ENCODE peak calls at places on chromosomes 2 and 18, in six cellular contexts. One of them, this sample, is unnamed.

GRCh38 chr2:3679616-3680393 is 21.8 kb downstream of the ALLC start:
- DNase-seq in activated T-cell treated with anti-CD3 and anti-CD28 coated beads for 1 hour: no peak
- DNase-seq in mucosa of gallbladder: no peak
- DNase-seq in HTR-8/SVneo: no peak
- DNase-seq in ACHN: no peak
- DNase-seq in NCI-H2081: no peak
- DNase-seq in this sample: no peak

GRCh38 chr18:11849845-11850747 is 1.1 kb upstream of the CHMP1B start:
- DNase-seq in ACHN: peak
- DNase-seq in activated T-cell treated with anti-CD3 and anti-CD28 coated beads for 1 hour: peak
- DNase-seq in HTR-8/SVneo: peak
- DNase-seq in mucosa of gallbladder: peak
- DNase-seq in NCI-H2081: peak
- DNase-seq in this sample: peak

GRCh38 chr2:138787053-138787666 is 7.0 kb upstream of the NXPH2 start:
- DNase-seq in ACHN: peak
- DNase-seq in mucosa of gallbladder: no peak
- DNase-seq in activated T-cell treated with anti-CD3 and anti-CD28 coated beads for 1 hour: no peak
- DNase-seq in NCI-H2081: peak
- DNase-seq in HTR-8/SVneo: no peak
- DNase-seq in this sample: no peak

GRCh38 chr2:150581717-150582472 is 94.4 kb upstream of the RND3 start:
- DNase-seq in activated T-cell treated with anti-CD3 and anti-CD28 coated beads for 1 hour: no peak
- DNase-seq in HTR-8/SVneo: no peak
- DNase-seq in ACHN: no peak
- DNase-seq in NCI-H2081: no peak
- DNase-seq in mucosa of gallbladder: no peak
- DNase-seq in this sample: no peak

GRCh38 chr2:221153226-221153625 is 418.9 kb downstream of the EPHA4 start:
- DNase-seq in mucosa of gallbladder: no peak
- DNase-seq in HTR-8/SVneo: no peak
- DNase-seq in activated T-cell treated with anti-CD3 and anti-CD28 coated beads for 1 hour: no peak
- DNase-seq in ACHN: no peak
- DNase-seq in NCI-H2081: peak
- DNase-seq in this sample: no peak

GRCh38 chr2:26757873-26758789 is 6.0 kb upstream of the SLC35F6 start:
- DNase-seq in activated T-cell treated with anti-CD3 and anti-CD28 coated beads for 1 hour: no peak
- DNase-seq in NCI-H2081: no peak
- DNase-seq in ACHN: peak
- DNase-seq in HTR-8/SVneo: peak
- DNase-seq in mucosa of gallbladder: peak
- DNase-seq in this sample: peak

GRCh38 chr2:167431949-167432348 is 543.7 kb downstream of the XIRP2 start:
- DNase-seq in HTR-8/SVneo: no peak
- DNase-seq in ACHN: no peak
- DNase-seq in mucosa of gallbladder: no peak
- DNase-seq in activated T-cell treated with anti-CD3 and anti-CD28 coated beads for 1 hour: no peak
- DNase-seq in NCI-H2081: no peak
- DNase-seq in this sample: no peak

GRCh38 chr2:112839407-112840067 is 3.0 kb upstream of the IL1B start:
- DNase-seq in mucosa of gallbladder: no peak
- DNase-seq in activated T-cell treated with anti-CD3 and anti-CD28 coated beads for 1 hour: no peak
- DNase-seq in ACHN: no peak
- DNase-seq in NCI-H2081: no peak
- DNase-seq in HTR-8/SVneo: no peak
- DNase-seq in this sample: no peak

GRCh38 chr2:201471732-201472395 is 20.3 kb downstream of the STRADB start:
- DNase-seq in activated T-cell treated with anti-CD3 and anti-CD28 coated beads for 1 hour: no peak
- DNase-seq in HTR-8/SVneo: no peak
- DNase-seq in ACHN: no peak
- DNase-seq in mucosa of gallbladder: no peak
- DNase-seq in NCI-H2081: no peak
- DNase-seq in this sample: no peak

GRCh38 chr2:71609958-71610357 is 156.6 kb downstream of the DYSF start:
- DNase-seq in NCI-H2081: peak
- DNase-seq in activated T-cell treated with anti-CD3 and anti-CD28 coated beads for 1 hour: no peak
- DNase-seq in mucosa of gallbladder: no peak
- DNase-seq in ACHN: peak
- DNase-seq in HTR-8/SVneo: peak
- DNase-seq in this sample: no peak

GRCh38 chr2:18690342-18690741 is 101.0 kb upstream of the NT5C1B start:
- DNase-seq in ACHN: peak
- DNase-seq in NCI-H2081: no peak
- DNase-seq in activated T-cell treated with anti-CD3 and anti-CD28 coated beads for 1 hour: no peak
- DNase-seq in HTR-8/SVneo: no peak
- DNase-seq in mucosa of gallbladder: no peak
- DNase-seq in this sample: no peak

GRCh38 chr2:50469784-50470183 is 562.1 kb downstream of the NRXN1 start:
- DNase-seq in activated T-cell treated with anti-CD3 and anti-CD28 coated beads for 1 hour: no peak
- DNase-seq in ACHN: no peak
- DNase-seq in NCI-H2081: no peak
- DNase-seq in mucosa of gallbladder: no peak
- DNase-seq in HTR-8/SVneo: no peak
- DNase-seq in this sample: no peak

GRCh38 chr2:42622943-42623676 is 54.7 kb downstream of the MTA3 start:
- DNase-seq in ACHN: no peak
- DNase-seq in mucosa of gallbladder: no peak
- DNase-seq in HTR-8/SVneo: no peak
- DNase-seq in NCI-H2081: no peak
- DNase-seq in activated T-cell treated with anti-CD3 and anti-CD28 coated beads for 1 hour: no peak
- DNase-seq in this sample: no peak

GRCh38 chr18:45441110-45441842 is 174.0 kb upstream of the SLC14A2 start:
- DNase-seq in mucosa of gallbladder: peak
- DNase-seq in NCI-H2081: peak
- DNase-seq in ACHN: peak
- DNase-seq in HTR-8/SVneo: no peak
- DNase-seq in activated T-cell treated with anti-CD3 and anti-CD28 coated beads for 1 hour: no peak
- DNase-seq in this sample: no peak

GRCh38 chr18:59696311-59697235 is 650 bp downstream of the CCBE1 start:
- DNase-seq in NCI-H2081: no peak
- DNase-seq in activated T-cell treated with anti-CD3 and anti-CD28 coated beads for 1 hour: no peak
- DNase-seq in ACHN: peak
- DNase-seq in HTR-8/SVneo: no peak
- DNase-seq in mucosa of gallbladder: no peak
- DNase-seq in this sample: no peak

GRCh38 chr18:52340466-52341378 is 725 bp downstream of the DCC start:
- DNase-seq in mucosa of gallbladder: no peak
- DNase-seq in HTR-8/SVneo: no peak
- DNase-seq in activated T-cell treated with anti-CD3 and anti-CD28 coated beads for 1 hour: no peak
- DNase-seq in NCI-H2081: no peak
- DNase-seq in ACHN: no peak
- DNase-seq in this sample: peak

GRCh38 chr18:8615397-8616025 is 6.3 kb downstream of the RAB12 start:
- DNase-seq in NCI-H2081: peak
- DNase-seq in mucosa of gallbladder: peak
- DNase-seq in HTR-8/SVneo: peak
- DNase-seq in activated T-cell treated with anti-CD3 and anti-CD28 coated beads for 1 hour: no peak
- DNase-seq in ACHN: peak
- DNase-seq in this sample: no peak

GRCh38 chr2:146579154-146579930 is 1265.5 kb upstream of the ACVR2A start:
- DNase-seq in HTR-8/SVneo: peak
- DNase-seq in activated T-cell treated with anti-CD3 and anti-CD28 coated beads for 1 hour: no peak
- DNase-seq in mucosa of gallbladder: no peak
- DNase-seq in ACHN: peak
- DNase-seq in NCI-H2081: no peak
- DNase-seq in this sample: no peak

GRCh38 chr2:131030478-131030971 is 62.7 kb downstream of the FAM168B start:
- DNase-seq in ACHN: no peak
- DNase-seq in activated T-cell treated with anti-CD3 and anti-CD28 coated beads for 1 hour: no peak
- DNase-seq in mucosa of gallbladder: no peak
- DNase-seq in HTR-8/SVneo: no peak
- DNase-seq in NCI-H2081: no peak
- DNase-seq in this sample: no peak

GRCh38 chr2:144454466-144455287 is 65.2 kb downstream of the ZEB2 start:
- DNase-seq in HTR-8/SVneo: no peak
- DNase-seq in ACHN: peak
- DNase-seq in NCI-H2081: no peak
- DNase-seq in activated T-cell treated with anti-CD3 and anti-CD28 coated beads for 1 hour: no peak
- DNase-seq in mucosa of gallbladder: no peak
- DNase-seq in this sample: no peak

This sample was measured in Right ventricle myocardium superior.